ENCODE peak calls at places on chromosomes 6 and 20, in seven cellular contexts. Q is fibroblast of the conjunctiva; U is NCI-H446; N is substantia nigra; P is B cell; O is fibroblast of lung; D is stimulated activated CD4-positive, alpha-beta T cell treated with anti-CD3 and anti-CD28 coated beads, Interleukin-12 subunit alpha, Interleukin-12 subunit beta, amount 100 ng/mL, for 48 hours. H is an unnamed sample.

GRCh38 chr6:129766959-129767728 is 57.2 kb upstream of the ARHGAP18 start:
- DNase-seq in Q (no peak), U (peak), N (peak), P (peak), O (peak), D (peak), H (peak)

GRCh38 chr20:35327074-35327976 is 35.1 kb upstream of the FAM83C start:
- DNase-seq in Q (no peak), U (no peak), N (no peak), P (no peak), O (no peak), D (no peak), H (no peak)

GRCh38 chr6:49541210-49541724 is 9.2 kb upstream of the C6orf141 start:
- DNase-seq in Q (peak), U (no peak), N (no peak), P (no peak), O (peak), D (no peak), H (no peak)

GRCh38 chr6:45084257-45084656 is 243.9 kb upstream of the RUNX2 start:
- DNase-seq in Q (no peak), U (no peak), N (no peak), P (no peak), O (peak), D (no peak), H (no peak)

GRCh38 chr20:46400253-46400652 is 6.2 kb downstream of the ELMO2 start:
- DNase-seq in Q (peak), U (no peak), N (no peak), P (no peak), O (peak), D (no peak), H (no peak)

GRCh38 chr6:126811307-126811706 is 307.2 kb upstream of the RSPO3 start:
- DNase-seq in Q (peak), U (peak), N (no peak), P (no peak), O (peak), D (no peak), H (no peak)

GRCh38 chr6:115982453-115982852 is 78.2 kb downstream of the FRK start:
- DNase-seq in Q (no peak), U (no peak), N (no peak), P (no peak), O (no peak), D (no peak), H (no peak)

GRCh38 chr6:117521785-117522502 is 39.5 kb downstream of the DCBLD1 start:
- DNase-seq in Q (no peak), U (no peak), N (no peak), P (no peak), O (peak), D (no peak), H (no peak)

GRCh38 chr20:3235661-3236324 is 3.2 kb downstream of the SLC4A11 start:
- DNase-seq in Q (no peak), U (no peak), N (no peak), P (no peak), O (peak), D (no peak), H (no peak)

GRCh38 chr6:122730775-122731386 is 48.6 kb upstream of the FABP7 start:
- DNase-seq in Q (peak), U (peak), N (no peak), P (peak), O (no peak), D (no peak), H (no peak)

GRCh38 chr20:24936526-24937407 is 12.3 kb upstream of the CST7 start:
- DNase-seq in Q (no peak), U (no peak), N (no peak), P (no peak), O (no peak), D (no peak), H (no peak)

GRCh38 chr20:22499475-22500174 is 84.7 kb downstream of the FOXA2 start:
- DNase-seq in Q (no peak), U (no peak), N (no peak), P (no peak), O (no peak), D (no peak), H (no peak)

GRCh38 chr6:9225441-9225871 is 790.1 kb upstream of the SLC35B3 start:
- DNase-seq in Q (no peak), U (no peak), N (no peak), P (no peak), O (peak), D (no peak), H (no peak)

GRCh38 chr6:158347335-158347734 is 35.1 kb downstream of the TULP4 start:
- DNase-seq in Q (no peak), U (no peak), N (no peak), P (no peak), O (no peak), D (no peak), H (no peak)

GRCh38 chr20:48624315-48625020 is 203.3 kb downstream of the PREX1 start:
- DNase-seq in Q (no peak), U (no peak), N (no peak), P (no peak), O (no peak), D (no peak), H (no peak)

GRCh38 chr6:24273471-24273870 is 84.4 kb downstream of the DCDC2 start:
- DNase-seq in Q (no peak), U (no peak), N (no peak), P (no peak), O (peak), D (no peak), H (no peak)

GRCh38 chr6:2257358-2257757 is 12.0 kb upstream of the GMDS start:
- DNase-seq in Q (no peak), U (no peak), N (no peak), P (no peak), O (no peak), D (no peak), H (no peak)

GRCh38 chr6:65787787-65788186 is 80.8 kb upstream of the EYS start:
- DNase-seq in Q (no peak), U (no peak), N (no peak), P (no peak), O (no peak), D (no peak), H (no peak)

GRCh38 chr6:36350681-36351091 is 14.0 kb upstream of the BNIP5 start:
- DNase-seq in Q (no peak), U (no peak), N (no peak), P (no peak), O (peak), D (no peak), H (no peak)

GRCh38 chr20:58102744-58103516 is 125.5 kb downstream of the ANKRD60 start:
- DNase-seq in Q (no peak), U (no peak), N (no peak), P (no peak), O (peak), D (peak), H (no peak)

GRCh38 chr6:90765895-90766294 is 179.0 kb upstream of the MAP3K7 start:
- DNase-seq in Q (no peak), U (no peak), N (no peak), P (no peak), O (no peak), D (no peak), H (no peak)

GRCh38 chr20:9280654-9281053 is 211.8 kb downstream of the PLCB4 start:
- DNase-seq in Q (peak), U (no peak), N (no peak), P (no peak), O (no peak), D (no peak), H (no peak)

GRCh38 chr6:149028767-149029405 is 282.1 kb downstream of the UST start:
- DNase-seq in Q (peak), U (peak), N (no peak), P (peak), O (peak), D (peak), H (peak)

GRCh38 chr20:46552460-46553420 is 2.3 kb upstream of the OCSTAMP start:
- DNase-seq in Q (no peak), U (no peak), N (no peak), P (peak), O (no peak), D (peak), H (peak)

GRCh38 chr6:81894788-81895221 is 142.3 kb upstream of the TENT5A start:
- DNase-seq in Q (no peak), U (peak), N (peak), P (no peak), O (peak), D (no peak), H (no peak)

GRCh38 chr6:122616877-122617276 is 6.7 kb downstream of the PKIB start:
- DNase-seq in Q (no peak), U (no peak), N (no peak), P (no peak), O (no peak), D (no peak), H (no peak)

GRCh38 chr6:127266892-127267741 is 453 bp downstream of the RNF146 start:
- DNase-seq in Q (peak), U (peak), N (peak), P (peak), O (peak), D (peak), H (peak)

GRCh38 chr6:41732601-41733348 is 2.6 kb downstream of the TFEB start:
- DNase-seq in Q (no peak), U (no peak), N (peak), P (peak), O (no peak), D (peak), H (peak)

GRCh38 chr6:43070028-43070632 is 6.0 kb upstream of the PTK7 start:
- DNase-seq in Q (peak), U (peak), N (no peak), P (peak), O (peak), D (no peak), H (peak)

GRCh38 chr6:29722773-29723665 is at the start of gene HLA-F:
- DNase-seq in Q (no peak), U (peak), N (peak), P (peak), O (peak), D (peak), H (peak)

GRCh38 chr20:36311141-36311853 is 5.2 kb downstream of the DLGAP4 start:
- DNase-seq in Q (no peak), U (no peak), N (no peak), P (no peak), O (no peak), D (no peak), H (no peak)

GRCh38 chr6:169074551-169074950 is 179.1 kb downstream of the THBS2 start:
- DNase-seq in Q (no peak), U (no peak), N (no peak), P (no peak), O (peak), D (no peak), H (no peak)

GRCh38 chr6:135586844-135587243 is 89.3 kb upstream of the AHI1 start:
- DNase-seq in Q (no peak), U (no peak), N (no peak), P (no peak), O (peak), D (no peak), H (no peak)